ENCODE peak calls at places on chromosomes 6 and 20, in four cellular contexts. V is K562, N is HepG2, O is GM12878. C is an unnamed sample.

GRCh38 chr6:137904822-137905617 is 38.0 kb downstream of the TNFAIP3 start:
- DNase-seq in V (no peak), N (no peak), O (no peak), C (no peak)

GRCh38 chr6:2793491-2794151 is 28.4 kb downstream of the WRNIP1 start:
- DNase-seq in V (no peak), N (no peak), O (no peak), C (no peak)

GRCh38 chr6:77786935-77787629 is 134.2 kb downstream of the MEI4 start:
- DNase-seq in V (no peak), N (no peak), O (no peak), C (peak)

GRCh38 chr6:40874495-40874894 is 164.5 kb downstream of the UNC5CL start:
- DNase-seq in V (no peak), N (no peak), O (no peak), C (peak)

GRCh38 chr6:1597924-1598323 is 11.8 kb upstream of the FOXC1 start:
- DNase-seq in V (no peak), N (peak), O (no peak), C (no peak)

GRCh38 chr6:33384581-33385020 is 7.0 kb upstream of the KIFC1 start:
- DNase-seq in V (peak), N (no peak), O (no peak), C (peak)

GRCh38 chr6:93792751-93793150 is 373.4 kb upstream of the EPHA7 start:
- DNase-seq in V (no peak), N (no peak), O (no peak), C (no peak)

GRCh38 chr20:18737140-18737539 is 76.4 kb upstream of the SCP2D1 start:
- DNase-seq in V (no peak), N (no peak), O (no peak), C (no peak)

GRCh38 chr6:14472964-14473363 is 355.4 kb downstream of the CD83 start:
- DNase-seq in V (peak), N (no peak), O (no peak), C (no peak)

GRCh38 chr6:42428326-42429041 is 23.2 kb downstream of the TRERF1 start:
- DNase-seq in V (no peak), N (no peak), O (no peak), C (no peak)

GRCh38 chr6:97399208-97399607 is 116.2 kb upstream of the MMS22L start:
- DNase-seq in V (no peak), N (no peak), O (no peak), C (no peak)
- TF ChIP-seq TARDBP in V (no peak), N (no peak), O (no peak), C (no peak)

GRCh38 chr6:16057411-16057810 is 71.5 kb upstream of the MYLIP start:
- DNase-seq in V (no peak), N (no peak), O (no peak), C (no peak)

GRCh38 chr6:16058188-16058780 is 70.6 kb upstream of the MYLIP start:
- DNase-seq in V (no peak), N (no peak), O (no peak), C (no peak)

GRCh38 chr6:16061833-16062232 is 67.1 kb upstream of the MYLIP start:
- DNase-seq in V (no peak), N (no peak), O (no peak), C (no peak)

GRCh38 chr6:16059496-16059895 is 69.4 kb upstream of the MYLIP start:
- DNase-seq in V (no peak), N (no peak), O (no peak), C (no peak)

DNA sequence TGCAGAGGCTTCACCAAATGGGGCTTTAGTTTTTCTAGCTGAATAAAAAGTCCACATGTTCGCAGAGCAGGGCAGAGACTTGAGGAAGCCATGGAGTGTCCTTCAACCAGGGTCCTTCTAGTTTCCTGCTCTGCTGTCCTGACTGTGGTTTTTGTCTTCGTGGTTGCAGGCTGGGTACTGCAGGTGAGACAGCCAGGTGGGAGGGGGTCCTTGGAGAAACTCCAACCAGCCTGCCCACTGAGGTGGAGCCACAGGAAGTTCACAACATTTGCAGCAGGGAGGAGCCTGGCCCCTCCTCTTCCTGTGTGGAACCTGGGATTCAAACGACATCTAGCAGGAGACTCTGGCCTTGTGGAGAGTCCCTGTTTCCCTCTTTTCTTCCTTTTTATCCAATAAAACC is 68.8 kb upstream of the MYLIP start:
- DNase-seq in V (no peak), N (no peak), O (no peak), C (no peak)
- TF ChIP-seq TARDBP in V (no peak), N (no peak), O (no peak), C (no peak)

DNA sequence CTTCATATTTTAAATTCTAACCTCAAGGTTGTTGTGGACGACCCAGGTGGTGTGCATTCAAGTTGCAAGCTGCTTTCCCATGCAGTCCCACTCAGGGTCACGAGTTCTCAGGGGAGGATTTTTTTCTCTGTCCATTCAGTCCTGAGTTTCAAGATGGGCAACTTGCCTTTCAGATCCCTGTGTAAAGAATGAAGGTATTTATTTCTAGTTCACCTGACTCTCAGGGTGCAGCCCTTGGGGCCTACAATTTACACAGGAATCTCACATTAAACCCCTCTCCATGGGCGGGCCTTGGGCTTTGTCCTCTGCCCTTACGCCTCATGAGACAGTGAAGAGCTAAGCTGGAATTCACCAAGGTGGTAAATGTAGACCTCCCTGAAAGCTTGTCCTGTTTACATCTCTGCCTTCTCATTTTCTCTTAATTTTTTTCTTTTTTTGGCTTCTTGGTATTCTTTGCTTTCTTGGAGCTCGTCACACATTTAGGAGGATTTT is 65.9 kb downstream of the TPD52L1 start:
- DNase-seq in V (no peak), N (no peak), O (no peak), C (no peak)
- TF ChIP-seq TARDBP in V (no peak), N (no peak), O (no peak), C (no peak)

DNA sequence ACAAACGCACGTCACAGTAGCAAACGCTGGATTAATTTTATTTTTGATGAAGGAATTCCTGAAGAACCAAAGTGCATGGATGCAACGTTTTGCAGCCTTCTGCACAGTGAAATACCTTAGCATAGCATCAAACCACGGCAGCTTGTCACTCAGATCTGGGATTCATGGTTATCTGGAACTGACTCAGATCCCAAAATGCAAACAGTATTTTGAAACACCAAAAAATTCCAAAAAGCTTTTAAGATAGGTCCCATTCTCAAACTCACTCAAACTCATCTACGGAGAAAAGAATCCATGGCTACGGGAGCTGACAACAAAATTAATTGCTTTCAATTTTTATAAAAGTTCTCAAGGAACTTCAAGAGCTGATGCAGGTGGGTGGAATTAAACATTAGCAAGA is 116.2 kb upstream of the SALL4 start:
- DNase-seq in V (no peak), N (no peak), O (no peak), C (no peak)
- TF ChIP-seq TARDBP in V (no peak), N (no peak), O (no peak), C (no peak)

GRCh38 chr20:23415958-23416583 is 5.2 kb downstream of the NAPB start:
- DNase-seq in V (no peak), N (no peak), O (no peak), C (no peak)

GRCh38 chr20:23413862-23414422 is 7.3 kb downstream of the NAPB start:
- DNase-seq in V (no peak), N (no peak), O (no peak), C (no peak)

GRCh38 chr20:23415555-23415954 is 5.7 kb downstream of the NAPB start:
- DNase-seq in V (no peak), N (no peak), O (no peak), C (no peak)

GRCh38 chr20:23412026-23412425 is 9.3 kb downstream of the NAPB start:
- DNase-seq in V (no peak), N (peak), O (no peak), C (no peak)

GRCh38 chr20:23414526-23415188 is 6.6 kb downstream of the NAPB start:
- DNase-seq in V (no peak), N (no peak), O (no peak), C (no peak)
- TF ChIP-seq TARDBP in V (no peak), N (no peak), O (no peak), C (no peak)

DNA sequence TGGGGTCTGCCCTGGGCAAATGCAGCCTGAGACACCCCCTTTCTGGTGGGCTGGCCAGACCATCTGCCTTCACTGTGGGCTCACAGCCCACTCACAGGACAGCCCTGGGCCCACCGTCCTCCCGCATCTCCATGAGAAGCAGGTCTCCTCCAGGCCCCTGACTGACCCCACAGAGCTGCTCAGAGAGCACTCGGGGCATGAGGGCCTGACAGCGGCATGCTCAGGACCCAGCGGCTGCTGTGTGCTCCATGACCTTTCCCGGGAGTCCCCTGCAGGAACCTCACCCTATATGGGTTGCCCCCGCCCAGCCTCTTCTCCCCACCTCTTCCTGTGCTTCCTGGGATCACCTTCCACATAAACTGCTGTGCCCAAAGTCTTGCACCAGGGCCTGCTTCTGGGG is 162.4 kb upstream of the CST7 start:
- DNase-seq in V (no peak), N (no peak), O (no peak), C (no peak)
- TF ChIP-seq TARDBP in V (no peak), N (no peak), O (no peak), C (no peak)